ENCODE peak calls at places on chromosomes 2 and 18, in six cellular contexts. Z, B, Y, F, S and H are unnamed samples.

GRCh38 chr2:239811001-239811798 is 213.9 kb downstream of the NDUFA10 start:
- DNase-seq in F (no peak), B (no peak), Y (no peak), Z (no peak), S (peak), H (no peak)

GRCh38 chr2:37688771-37689468 is 17.5 kb upstream of the CDC42EP3 start:
- DNase-seq in F (peak), Z (no peak), S (peak), Y (peak), B (no peak), H (no peak)

GRCh38 chr2:233317544-233317943 is 9.9 kb downstream of the SAG start:
- DNase-seq in F (no peak), B (no peak), Y (no peak), Z (no peak), S (no peak), H (no peak)

GRCh38 chr2:168997794-168998193 is 33.3 kb downstream of the ABCB11 start:
- DNase-seq in S (no peak), B (no peak), F (no peak), Y (no peak), Z (no peak), H (no peak)

GRCh38 chr2:220687231-220687843 is 884.8 kb downstream of the EPHA4 start:
- DNase-seq in B (peak), S (peak), F (peak), Z (no peak), Y (peak), H (peak)

GRCh38 chr2:98870516-98871158 is 65.4 kb downstream of the CRACDL start:
- DNase-seq in Z (no peak), B (peak), Y (no peak), S (no peak), F (no peak), H (no peak)

GRCh38 chr2:119820275-119820674 is 60.6 kb downstream of the PTPN4 start:
- DNase-seq in Y (peak), B (no peak), F (peak), S (no peak), Z (peak), H (no peak)

GRCh38 chr2:35080231-35080905 is 1275.2 kb upstream of the CRIM1 start:
- DNase-seq in F (no peak), B (no peak), S (no peak), Z (no peak), Y (no peak), H (no peak)

GRCh38 chr2:162029287-162029901 is 44.6 kb downstream of the DPP4 start:
- DNase-seq in Z (no peak), B (no peak), S (no peak), F (peak), Y (no peak), H (no peak)

GRCh38 chr2:145595296-145595695 is 1075.4 kb upstream of the ZEB2 start:
- DNase-seq in Z (no peak), F (peak), B (no peak), S (no peak), Y (no peak), H (no peak)

GRCh38 chr2:18630101-18630500 is 40.7 kb upstream of the NT5C1B start:
- DNase-seq in S (no peak), F (peak), B (no peak), Y (no peak), Z (no peak), H (no peak)

GRCh38 chr2:37622434-37623202 is 48.8 kb downstream of the CDC42EP3 start:
- DNase-seq in B (no peak), Y (no peak), S (no peak), Z (no peak), F (no peak), H (no peak)

GRCh38 chr2:133753665-133754064 is 185.4 kb upstream of the NCKAP5 start:
- DNase-seq in B (no peak), F (no peak), S (no peak), Z (no peak), Y (no peak), H (no peak)

GRCh38 chr18:5582054-5582453 is 38.3 kb upstream of the EPB41L3 start:
- DNase-seq in Y (peak), B (peak), Z (peak), F (no peak), S (peak), H (no peak)

GRCh38 chr2:2727876-2728511 is 396.9 kb upstream of the MYT1L start:
- DNase-seq in F (no peak), Z (no peak), Y (no peak), S (no peak), B (no peak), H (no peak)

GRCh38 chr2:29788066-29788465 is 133.3 kb downstream of the ALK start:
- DNase-seq in B (no peak), S (no peak), Z (no peak), F (no peak), Y (no peak), H (no peak)

GRCh38 chr2:192151848-192152247 is 42.9 kb downstream of the TMEFF2 start:
- DNase-seq in Z (no peak), Y (no peak), S (no peak), B (no peak), F (peak), H (no peak)

GRCh38 chr2:28206786-28207185 is 185.9 kb upstream of the FOSL2 start:
- DNase-seq in Z (no peak), S (no peak), F (no peak), Y (no peak), B (no peak), H (no peak)

GRCh38 chr2:137467246-137467862 is 496.9 kb upstream of the HNMT start:
- DNase-seq in F (peak), Y (peak), Z (no peak), B (peak), S (no peak), H (peak)

GRCh38 chr2:27720004-27720551 is 51.4 kb upstream of the MRPL33 start:
- DNase-seq in B (no peak), Y (peak), F (peak), Z (peak), S (peak), H (no peak)

GRCh38 chr2:31886700-31887099 is 124.1 kb downstream of the MEMO1 start:
- DNase-seq in Z (no peak), Y (peak), B (peak), F (peak), S (no peak), H (no peak)

GRCh38 chr2:98015681-98016080 is 19.9 kb upstream of the TMEM131 start:
- DNase-seq in F (no peak), B (no peak), S (no peak), Y (no peak), Z (no peak), H (no peak)

GRCh38 chr2:197079832-197080555 is 153.5 kb upstream of the PGAP1 start:
- DNase-seq in F (peak), S (peak), Y (no peak), B (no peak), Z (no peak), H (no peak)

GRCh38 chr2:215624423-215624829 is 188.6 kb upstream of the FN1 start:
- DNase-seq in F (peak), Y (peak), B (no peak), S (peak), Z (peak), H (no peak)

GRCh38 chr2:99425022-99425421 is 64.8 kb downstream of the REV1 start:
- DNase-seq in F (peak), Y (no peak), S (no peak), Z (no peak), B (no peak), H (no peak)

GRCh38 chr2:172438064-172438421 is 10.7 kb downstream of the ITGA6 start:
- DNase-seq in Y (no peak), S (no peak), B (no peak), F (peak), Z (no peak), H (no peak)

GRCh38 chr2:130344578-130344977 is 1.9 kb downstream of the IMP4 start:
- DNase-seq in Y (no peak), Z (no peak), S (no peak), F (no peak), B (no peak), H (no peak)

GRCh38 chr2:111185496-111186022 is 64.8 kb downstream of the BCL2L11 start:
- DNase-seq in S (no peak), B (no peak), Y (peak), F (no peak), Z (no peak), H (no peak)

GRCh38 chr2:102657770-102658169 is 38.4 kb downstream of the SLC9A2 start:
- DNase-seq in F (peak), Y (no peak), Z (no peak), S (no peak), B (no peak), H (peak)

GRCh38 chr2:109125595-109126500 is 3.2 kb upstream of the SH3RF3 start:
- DNase-seq in F (peak), Y (no peak), B (no peak), S (no peak), Z (peak), H (no peak)

GRCh38 chr2:138157372-138157771 is 193.1 kb downstream of the HNMT start:
- DNase-seq in Z (no peak), Y (no peak), B (no peak), S (no peak), F (no peak), H (no peak)

GRCh38 chr18:54162431-54162830 is 62.0 kb downstream of the MBD2 start:
- DNase-seq in F (peak), Y (no peak), B (no peak), Z (peak), S (no peak), H (no peak)

GRCh38 chr2:46161921-46162320 is 135.3 kb upstream of the EPAS1 start:
- DNase-seq in B (no peak), F (no peak), S (no peak), Y (no peak), Z (no peak), H (no peak)
- TF ChIP-seq CTCF in B (no peak), F (no peak), S (no peak), Y (no peak), Z (no peak), H (no peak)

DNA sequence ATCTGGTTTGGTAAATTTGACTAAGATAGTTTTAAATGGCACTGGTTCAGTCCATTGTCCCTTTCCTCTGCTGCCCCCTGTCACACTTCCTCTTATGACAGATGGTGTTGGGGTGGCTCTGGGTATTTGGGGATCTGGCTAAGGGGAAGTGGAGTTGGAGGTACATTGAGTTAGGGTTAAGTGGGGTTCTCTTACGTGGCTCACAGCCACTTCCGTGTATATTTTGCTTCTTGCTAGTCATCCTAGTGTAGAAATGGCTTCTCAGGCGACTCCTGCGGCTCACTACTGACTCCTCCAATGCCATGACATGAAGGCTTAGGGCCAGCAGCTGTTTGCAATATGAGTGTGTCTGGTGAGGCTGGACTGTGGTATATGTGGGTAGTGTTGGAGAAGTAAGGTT is 187.0 kb downstream of the HAUS1 start:
- DNase-seq in B (peak), F (no peak), S (no peak), Y (no peak), Z (no peak), H (no peak)
- TF ChIP-seq CTCF in B (no peak), F (no peak), S (no peak), Y (no peak), Z (no peak), H (no peak)

GRCh38 chr2:205947621-205948495 is 138.1 kb downstream of the INO80D start:
- DNase-seq in S (peak), Y (peak), B (peak), F (peak), Z (peak), H (peak)
- TF ChIP-seq CTCF in S (peak), Y (peak), B (peak), F (peak), Z (peak), H (peak)

DNA sequence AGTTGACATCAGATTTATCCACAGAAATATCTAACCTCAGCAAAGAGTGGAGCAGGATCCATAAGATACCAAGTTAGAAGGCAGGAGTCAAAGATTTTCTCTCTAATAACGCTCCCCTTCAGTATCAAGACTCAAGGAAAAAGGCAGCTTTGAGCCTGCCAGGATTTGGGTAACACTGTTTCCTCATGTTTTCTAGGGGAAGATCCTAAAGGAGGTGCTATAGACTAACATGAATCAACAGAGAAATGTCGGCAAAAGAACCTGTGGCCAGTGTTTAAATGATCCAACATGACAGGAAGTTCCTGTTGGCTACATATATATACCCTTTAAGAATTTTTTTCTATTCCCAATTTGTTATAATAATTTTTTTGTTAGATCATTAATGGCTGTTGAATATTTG is 402.3 kb downstream of the TGIF1 start:
- DNase-seq in F (no peak), Y (no peak), Z (no peak), B (no peak), S (no peak), H (no peak)
- TF ChIP-seq CTCF in F (peak), Y (no peak), Z (peak), B (peak), S (no peak), H (no peak)

DNA sequence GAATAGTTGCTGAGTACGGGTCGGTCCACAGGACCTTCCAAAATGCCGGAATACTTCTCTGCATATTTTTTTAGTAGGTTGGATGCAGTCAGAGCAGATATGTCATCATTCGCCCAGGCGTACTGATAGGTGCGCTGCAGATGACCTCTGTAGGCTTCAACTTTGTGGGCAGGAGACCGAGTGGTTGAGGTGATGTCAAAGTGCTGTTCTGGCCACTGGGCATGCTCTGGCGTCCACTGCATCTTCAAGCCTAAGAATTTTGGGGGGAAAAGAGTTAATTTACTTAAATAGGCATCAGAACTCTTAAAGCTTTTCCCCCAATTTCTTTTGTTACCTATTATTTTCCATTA is 124.3 kb downstream of the FIGN start:
- DNase-seq in Z (no peak), Y (no peak), S (no peak), B (no peak), F (no peak), H (no peak)
- TF ChIP-seq CTCF in Z (no peak), Y (no peak), S (no peak), B (no peak), F (no peak), H (no peak)

GRCh38 chr2:227625420-227625819 is 8.1 kb downstream of the SCYGR4 start:
- DNase-seq in F (no peak), B (no peak), Y (no peak), S (no peak), Z (no peak), H (no peak)

GRCh38 chr2:227623225-227623624 is 5.9 kb downstream of the SCYGR4 start:
- DNase-seq in B (no peak), F (peak), S (no peak), Y (peak), Z (peak), H (no peak)

GRCh38 chr2:227627769-227628168 is 10.5 kb downstream of the SCYGR4 start:
- DNase-seq in B (no peak), Y (no peak), S (no peak), Z (no peak), F (no peak), H (peak)

GRCh38 chr2:227629435-227629834 is 12.1 kb downstream of the SCYGR4 start:
- DNase-seq in B (no peak), Z (no peak), Y (no peak), F (no peak), S (no peak), H (no peak)

DNA sequence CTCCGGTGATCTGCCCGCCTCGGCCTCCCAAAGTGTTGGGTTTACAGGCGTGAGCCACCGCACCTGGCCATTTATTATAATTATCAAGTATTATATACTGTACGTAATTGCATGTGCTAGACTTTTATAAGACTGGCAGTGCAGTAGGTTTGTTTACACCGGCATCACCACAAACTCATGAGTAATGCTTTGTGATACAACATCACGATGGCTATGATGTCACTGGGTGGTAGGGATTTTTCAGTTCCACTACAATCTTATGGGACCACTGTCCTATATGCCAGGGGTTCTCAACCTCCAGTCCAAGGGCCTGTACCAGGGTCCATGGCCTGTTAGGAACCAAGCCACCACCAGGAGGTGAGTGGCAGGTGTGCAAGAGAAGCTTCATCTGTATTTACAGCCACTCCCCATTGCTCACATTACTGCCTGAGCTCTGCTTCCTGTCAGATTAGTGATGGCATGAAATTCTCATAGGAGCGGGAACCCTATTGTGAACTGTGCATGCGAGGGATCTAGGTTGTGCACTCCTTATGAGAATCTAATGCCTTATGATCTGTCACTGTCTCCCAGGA is 9.4 kb downstream of the SCYGR4 start:
- DNase-seq in F (no peak), B (no peak), Y (no peak), S (no peak), Z (no peak), H (no peak)
- TF ChIP-seq CTCF in F (no peak), B (no peak), Y (no peak), S (no peak), Z (no peak), H (no peak)